ENCODE peak calls at places on chromosomes 3 and 15, in four cellular contexts. O is right lobe of liver, H is prostate gland, Z is Peyer's patch. T is an unnamed sample.

GRCh38 chr3:160448845-160449659 is 534 bp downstream of the TRIM59 start:
- DNase-seq in O (peak), H (no peak), Z (no peak), T (no peak)

GRCh38 chr3:128400683-128401082 is 66.0 kb downstream of the DNAJB8 start:
- DNase-seq in O (no peak), H (no peak), Z (no peak), T (no peak)

GRCh38 chr15:88794001-88794400 is 9.2 kb upstream of the ACAN start:
- DNase-seq in O (no peak), H (no peak), Z (no peak), T (no peak)

GRCh38 chr3:35597490-35597889 is 41.8 kb upstream of the ARPP21 start:
- DNase-seq in O (no peak), H (no peak), Z (no peak), T (no peak)

GRCh38 chr3:81477740-81478139 is 283.7 kb downstream of the GBE1 start:
- DNase-seq in O (no peak), H (no peak), Z (no peak), T (no peak)

GRCh38 chr3:76500746-76501275 is 539.1 kb upstream of the ROBO2 start:
- DNase-seq in O (no peak), H (no peak), Z (no peak), T (no peak)

GRCh38 chr3:124034016-124034808 is 42.3 kb upstream of the ROPN1 start:
- DNase-seq in O (peak), H (no peak), Z (no peak), T (peak)

GRCh38 chr3:124833710-124834332 is 53.3 kb downstream of the ITGB5 start:
- DNase-seq in O (no peak), H (no peak), Z (no peak), T (no peak)

GRCh38 chr3:48702320-48702921 is 14.6 kb downstream of the IP6K2 start:
- DNase-seq in O (no peak), H (no peak), Z (no peak), T (no peak)

GRCh38 chr15:101286471-101287114 is 8.5 kb downstream of the SNRPA1 start:
- DNase-seq in O (no peak), H (no peak), Z (no peak), T (no peak)

GRCh38 chr3:55662683-55663082 is 175.6 kb upstream of the WNT5A start:
- DNase-seq in O (no peak), H (no peak), Z (no peak), T (no peak)

GRCh38 chr3:127786358-127787070 is 35.8 kb downstream of the MGLL start:
- DNase-seq in O (no peak), H (peak), Z (peak), T (peak)

GRCh38 chr3:11582123-11582968 is 61.4 kb downstream of the VGLL4 start:
- DNase-seq in O (no peak), H (peak), Z (no peak), T (peak)

GRCh38 chr15:66670198-66670597 is 31.8 kb upstream of the SMAD6 start:
- DNase-seq in O (no peak), H (no peak), Z (no peak), T (no peak)

GRCh38 chr3:123089611-123090301 is 22.9 kb downstream of the PDIA5 start:
- DNase-seq in O (peak), H (peak), Z (no peak), T (peak)

GRCh38 chr3:182136008-182136910 is 424.5 kb downstream of the SOX2 start:
- DNase-seq in O (no peak), H (no peak), Z (no peak), T (no peak)

GRCh38 chr3:194305356-194306108 is 45.6 kb downstream of the CPN2 start:
- DNase-seq in O (no peak), H (no peak), Z (no peak), T (no peak)

GRCh38 chr3:53843195-53844177 is 2.7 kb downstream of the CHDH start:
- DNase-seq in O (peak), H (no peak), Z (no peak), T (peak)

GRCh38 chr3:129058441-129059194 is 2.0 kb upstream of the GP9 start:
- DNase-seq in O (peak), H (peak), Z (no peak), T (peak)

GRCh38 chr3:175007316-175007715 is 148.2 kb downstream of the NAALADL2 start:
- DNase-seq in O (no peak), H (no peak), Z (no peak), T (no peak)

GRCh38 chr15:36943496-36944361 is 156.6 kb downstream of the MEIS2 start:
- DNase-seq in O (no peak), H (no peak), Z (no peak), T (no peak)

GRCh38 chr15:75966073-75966472 is 46.2 kb downstream of the NRG4 start:
- DNase-seq in O (no peak), H (no peak), Z (no peak), T (no peak)

GRCh38 chr15:63166219-63166618 is 8.9 kb upstream of the RPS27L start:
- DNase-seq in O (no peak), H (no peak), Z (no peak), T (no peak)

GRCh38 chr3:154181127-154181691 is 60.0 kb downstream of the ARHGEF26 start:
- DNase-seq in O (no peak), H (peak), Z (no peak), T (peak)

GRCh38 chr3:60810876-60811275 is 440.4 kb downstream of the FHIT start:
- DNase-seq in O (no peak), H (no peak), Z (no peak), T (no peak)

GRCh38 chr15:49979705-49980382 is 139.2 kb downstream of the ATP8B4 start:
- DNase-seq in O (no peak), H (no peak), Z (no peak), T (no peak)

GRCh38 chr3:52268036-52268435 is 10.4 kb downstream of the WDR82 start:
- DNase-seq in O (no peak), H (no peak), Z (no peak), T (no peak)

GRCh38 chr3:60979861-60980739 is 271.2 kb downstream of the FHIT start:
- DNase-seq in O (no peak), H (no peak), Z (no peak), T (no peak)

DNA sequence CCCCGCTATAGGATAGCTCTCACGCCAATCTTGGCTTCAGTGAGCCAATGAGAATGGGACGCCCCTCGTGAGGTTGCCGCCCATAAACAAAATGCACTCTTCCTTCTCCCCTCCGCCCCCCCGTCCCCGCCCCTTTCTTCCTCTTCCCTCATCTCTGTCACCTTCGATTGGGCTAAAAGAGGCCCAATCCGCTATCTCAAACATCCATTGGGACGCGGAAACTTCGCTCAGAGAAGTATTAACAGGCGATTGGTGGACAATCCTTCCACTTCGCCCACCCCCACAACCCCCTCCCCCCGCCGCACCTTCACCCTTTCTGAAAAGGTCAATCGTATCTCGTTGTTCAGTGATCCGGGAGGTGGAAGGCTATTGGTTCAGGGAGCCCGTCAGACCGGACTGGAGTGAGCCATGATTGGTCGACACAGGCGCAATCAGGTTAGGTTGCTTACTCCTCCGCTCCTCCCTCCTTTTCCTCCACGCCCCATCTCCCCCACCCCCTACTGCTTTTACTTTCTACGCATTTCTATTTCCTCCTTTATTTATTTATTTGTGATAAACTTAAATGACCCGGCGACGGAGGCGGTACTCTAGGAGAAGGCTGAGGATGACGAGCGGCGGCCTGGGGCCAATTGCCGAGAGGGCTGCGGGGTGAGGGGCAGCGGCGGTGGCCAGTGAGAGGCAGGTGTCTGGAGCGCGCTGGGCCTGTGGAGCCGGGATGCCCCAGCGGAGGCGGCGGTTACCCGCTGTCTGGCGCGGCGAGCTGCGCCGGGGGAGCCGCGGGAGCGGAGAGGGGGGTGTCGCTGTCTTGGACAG is 447 bp upstream of the ZBTB20 start:
- DNase-seq in O (peak), H (peak), Z (peak), T (peak)
- TF ChIP-seq POLR2A in O (peak), H (peak), Z (peak), T (peak)

DNA sequence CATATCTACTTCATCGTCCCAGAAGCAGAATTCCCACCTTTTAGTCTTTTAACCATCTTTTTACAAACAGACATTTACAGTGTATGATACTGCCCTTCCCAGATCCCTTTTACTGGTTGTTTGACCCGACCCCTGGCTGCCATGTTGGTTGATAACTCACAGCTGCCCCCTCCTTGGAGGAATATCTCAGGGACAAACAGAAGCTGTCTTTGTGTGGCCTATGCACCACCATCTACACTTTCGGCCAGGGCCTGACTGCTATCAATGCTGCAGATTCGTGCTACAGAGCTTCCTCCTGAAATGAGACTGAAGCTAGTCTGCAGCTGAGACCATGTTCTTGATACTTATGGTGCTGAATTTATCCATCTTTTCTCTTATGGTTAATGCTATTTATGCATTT is 6.6 kb upstream of the POLQ start:
- DNase-seq in O (no peak), H (no peak), Z (no peak), T (no peak)
- H3K4me3 ChIP-seq in O (no peak), H (no peak), Z (no peak), T (no peak)

DNA sequence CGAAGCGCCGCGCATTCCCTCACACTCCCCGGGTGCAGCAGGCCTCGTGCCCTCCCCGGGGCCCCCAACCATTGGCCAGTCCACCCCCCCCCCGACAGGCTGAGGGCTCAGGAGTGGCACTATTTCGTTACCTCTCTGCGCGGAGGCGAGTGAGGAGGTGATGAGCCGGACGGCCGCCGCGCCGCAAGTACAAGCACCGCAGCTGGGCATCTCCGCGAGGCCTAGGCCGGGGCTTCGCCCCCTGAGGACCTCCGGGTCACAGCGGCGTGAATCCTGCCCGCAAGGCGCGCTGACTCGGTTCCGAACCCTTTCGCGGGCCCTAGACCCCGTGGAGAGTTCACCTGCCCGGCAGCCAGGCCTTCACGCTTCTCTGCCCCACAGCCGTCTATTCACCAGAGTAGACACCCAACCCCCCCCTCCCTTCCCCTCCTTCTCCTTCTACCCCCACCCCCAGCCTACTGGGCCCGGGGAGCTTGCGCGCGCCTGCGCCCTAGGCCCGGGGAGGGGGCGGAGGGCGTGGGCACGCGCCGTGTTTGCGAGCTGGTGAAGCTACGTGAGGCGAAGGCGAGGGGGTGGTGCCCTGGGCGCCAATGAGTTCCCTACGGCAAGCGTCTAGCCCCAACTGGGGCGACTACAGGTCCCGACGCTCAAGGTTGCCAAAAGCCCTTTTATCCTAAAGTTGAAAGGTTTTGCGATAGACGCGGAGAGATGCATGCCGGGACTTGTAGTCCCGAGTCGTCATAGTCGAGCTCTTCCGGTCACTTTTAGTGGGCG is at the start of gene CLPX:
- DNase-seq in O (peak), H (peak), Z (peak), T (peak)
- TF ChIP-seq POLR2A in O (peak), H (peak), Z (peak), T (peak)

DNA sequence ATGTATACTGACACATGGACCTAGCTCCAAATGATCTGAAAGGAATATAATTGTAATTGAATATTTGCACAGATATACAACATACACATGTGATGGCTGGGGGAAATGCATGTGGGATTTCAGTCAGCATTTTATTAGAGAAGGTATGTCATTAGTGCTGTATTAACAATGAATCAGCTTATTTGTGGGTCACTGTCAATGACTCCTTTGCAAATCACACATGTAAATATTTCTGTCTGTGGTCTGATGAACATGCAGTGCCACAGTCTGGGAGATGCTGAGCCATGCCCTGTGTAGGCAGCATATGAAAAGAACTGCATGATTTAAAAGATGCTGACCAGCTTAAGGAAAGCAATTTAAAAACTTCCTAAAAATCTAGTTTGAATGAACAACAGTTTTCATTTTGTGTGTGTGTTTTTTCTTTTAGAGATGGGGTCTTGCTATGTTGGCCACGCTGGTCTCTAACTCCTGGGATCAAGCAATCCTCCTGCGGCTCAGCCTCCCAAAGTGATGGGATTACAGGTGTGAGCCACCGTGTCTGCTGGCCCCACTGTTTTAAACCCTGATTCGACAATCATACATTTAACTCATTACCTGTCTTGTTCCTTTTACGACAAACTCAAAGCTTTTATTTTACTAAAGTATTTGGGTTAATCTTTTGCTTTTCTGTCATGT is 808 bp upstream of the B3GNT5 start:
- DNase-seq in O (no peak), H (no peak), Z (no peak), T (no peak)
- H3K4me3 ChIP-seq in O (no peak), H (no peak), Z (peak), T (no peak)